ENCODE peak calls at places on chromosome 4, in eight cellular contexts. One of them, this sample, is unnamed.

GRCh38 chr4:160026720-160027119 is 923.8 kb downstream of the RAPGEF2 start:
- DNase-seq in psoas muscle: no peak
- DNase-seq in Caco-2: peak
- DNase-seq in HTR-8/SVneo: no peak
- DNase-seq in occipital lobe: no peak
- DNase-seq in Ammon's horn: no peak
- DNase-seq in activated CD8-positive, alpha-beta memory T cell treated with anti-CD3 and anti-CD28 coated beads for 48 hours: no peak
- DNase-seq in stimulated activated CD8-positive, alpha-beta memory T cell treated with anti-CD3 and anti-CD28 coated beads, Interleukin-2, amount 100 ng/mL, for 48 hours: no peak
- DNase-seq in this sample: no peak

GRCh38 chr4:69836321-69836720 is 23.6 kb downstream of the SULT1E1 start:
- DNase-seq in psoas muscle: no peak
- DNase-seq in Caco-2: no peak
- DNase-seq in HTR-8/SVneo: no peak
- DNase-seq in occipital lobe: no peak
- DNase-seq in Ammon's horn: no peak
- DNase-seq in activated CD8-positive, alpha-beta memory T cell treated with anti-CD3 and anti-CD28 coated beads for 48 hours: no peak
- DNase-seq in stimulated activated CD8-positive, alpha-beta memory T cell treated with anti-CD3 and anti-CD28 coated beads, Interleukin-2, amount 100 ng/mL, for 48 hours: no peak
- DNase-seq in this sample: no peak

GRCh38 chr4:83267121-83267834 is 17.3 kb downstream of the COQ2 start:
- DNase-seq in psoas muscle: peak
- DNase-seq in Caco-2: no peak
- DNase-seq in HTR-8/SVneo: no peak
- DNase-seq in occipital lobe: no peak
- DNase-seq in Ammon's horn: no peak
- DNase-seq in activated CD8-positive, alpha-beta memory T cell treated with anti-CD3 and anti-CD28 coated beads for 48 hours: no peak
- DNase-seq in stimulated activated CD8-positive, alpha-beta memory T cell treated with anti-CD3 and anti-CD28 coated beads, Interleukin-2, amount 100 ng/mL, for 48 hours: no peak
- DNase-seq in this sample: no peak

GRCh38 chr4:25457053-25457715 is 80.1 kb downstream of the ANAPC4 start:
- DNase-seq in psoas muscle: no peak
- DNase-seq in Caco-2: no peak
- DNase-seq in HTR-8/SVneo: peak
- DNase-seq in occipital lobe: no peak
- DNase-seq in Ammon's horn: no peak
- DNase-seq in activated CD8-positive, alpha-beta memory T cell treated with anti-CD3 and anti-CD28 coated beads for 48 hours: no peak
- DNase-seq in stimulated activated CD8-positive, alpha-beta memory T cell treated with anti-CD3 and anti-CD28 coated beads, Interleukin-2, amount 100 ng/mL, for 48 hours: no peak
- DNase-seq in this sample: no peak

GRCh38 chr4:23779839-23780238 is 110.0 kb downstream of the PPARGC1A start:
- DNase-seq in psoas muscle: no peak
- DNase-seq in Caco-2: no peak
- DNase-seq in HTR-8/SVneo: no peak
- DNase-seq in occipital lobe: no peak
- DNase-seq in Ammon's horn: no peak
- DNase-seq in activated CD8-positive, alpha-beta memory T cell treated with anti-CD3 and anti-CD28 coated beads for 48 hours: no peak
- DNase-seq in stimulated activated CD8-positive, alpha-beta memory T cell treated with anti-CD3 and anti-CD28 coated beads, Interleukin-2, amount 100 ng/mL, for 48 hours: no peak
- DNase-seq in this sample: no peak

GRCh38 chr4:177041356-177041755 is 248.6 kb upstream of the VEGFC start:
- DNase-seq in psoas muscle: no peak
- DNase-seq in Caco-2: no peak
- DNase-seq in HTR-8/SVneo: no peak
- DNase-seq in occipital lobe: no peak
- DNase-seq in Ammon's horn: no peak
- DNase-seq in activated CD8-positive, alpha-beta memory T cell treated with anti-CD3 and anti-CD28 coated beads for 48 hours: no peak
- DNase-seq in stimulated activated CD8-positive, alpha-beta memory T cell treated with anti-CD3 and anti-CD28 coated beads, Interleukin-2, amount 100 ng/mL, for 48 hours: no peak
- DNase-seq in this sample: no peak

GRCh38 chr4:184343400-184344177 is 125.9 kb upstream of the ENPP6 start:
- DNase-seq in psoas muscle: peak
- DNase-seq in Caco-2: peak
- DNase-seq in HTR-8/SVneo: peak
- DNase-seq in occipital lobe: peak
- DNase-seq in Ammon's horn: peak
- DNase-seq in activated CD8-positive, alpha-beta memory T cell treated with anti-CD3 and anti-CD28 coated beads for 48 hours: no peak
- DNase-seq in stimulated activated CD8-positive, alpha-beta memory T cell treated with anti-CD3 and anti-CD28 coated beads, Interleukin-2, amount 100 ng/mL, for 48 hours: no peak
- DNase-seq in this sample: peak

GRCh38 chr4:89757154-89757723 is 79.7 kb downstream of the SNCA start:
- DNase-seq in psoas muscle: no peak
- DNase-seq in Caco-2: no peak
- DNase-seq in HTR-8/SVneo: no peak
- DNase-seq in occipital lobe: no peak
- DNase-seq in Ammon's horn: no peak
- DNase-seq in activated CD8-positive, alpha-beta memory T cell treated with anti-CD3 and anti-CD28 coated beads for 48 hours: no peak
- DNase-seq in stimulated activated CD8-positive, alpha-beta memory T cell treated with anti-CD3 and anti-CD28 coated beads, Interleukin-2, amount 100 ng/mL, for 48 hours: no peak
- DNase-seq in this sample: no peak

GRCh38 chr4:67083496-67083895 is 461.8 kb downstream of the CENPC start:
- DNase-seq in psoas muscle: no peak
- DNase-seq in Caco-2: no peak
- DNase-seq in HTR-8/SVneo: no peak
- DNase-seq in occipital lobe: no peak
- DNase-seq in Ammon's horn: peak
- DNase-seq in activated CD8-positive, alpha-beta memory T cell treated with anti-CD3 and anti-CD28 coated beads for 48 hours: no peak
- DNase-seq in stimulated activated CD8-positive, alpha-beta memory T cell treated with anti-CD3 and anti-CD28 coated beads, Interleukin-2, amount 100 ng/mL, for 48 hours: no peak
- DNase-seq in this sample: no peak

GRCh38 chr4:123856689-123857545 is 460.3 kb downstream of the SPRY1 start:
- DNase-seq in psoas muscle: no peak
- DNase-seq in Caco-2: peak
- DNase-seq in HTR-8/SVneo: no peak
- DNase-seq in occipital lobe: no peak
- DNase-seq in Ammon's horn: peak
- DNase-seq in activated CD8-positive, alpha-beta memory T cell treated with anti-CD3 and anti-CD28 coated beads for 48 hours: no peak
- DNase-seq in stimulated activated CD8-positive, alpha-beta memory T cell treated with anti-CD3 and anti-CD28 coated beads, Interleukin-2, amount 100 ng/mL, for 48 hours: no peak
- DNase-seq in this sample: no peak

GRCh38 chr4:74009307-74009706 is 10.8 kb upstream of the CXCL5 start:
- DNase-seq in psoas muscle: no peak
- DNase-seq in Caco-2: no peak
- DNase-seq in HTR-8/SVneo: no peak
- DNase-seq in occipital lobe: no peak
- DNase-seq in Ammon's horn: no peak
- DNase-seq in activated CD8-positive, alpha-beta memory T cell treated with anti-CD3 and anti-CD28 coated beads for 48 hours: no peak
- DNase-seq in stimulated activated CD8-positive, alpha-beta memory T cell treated with anti-CD3 and anti-CD28 coated beads, Interleukin-2, amount 100 ng/mL, for 48 hours: no peak
- DNase-seq in this sample: no peak

GRCh38 chr4:141350122-141350904 is 129.6 kb downstream of the ZNF330 start:
- DNase-seq in psoas muscle: no peak
- DNase-seq in Caco-2: no peak
- DNase-seq in HTR-8/SVneo: peak
- DNase-seq in occipital lobe: no peak
- DNase-seq in Ammon's horn: no peak
- DNase-seq in activated CD8-positive, alpha-beta memory T cell treated with anti-CD3 and anti-CD28 coated beads for 48 hours: no peak
- DNase-seq in stimulated activated CD8-positive, alpha-beta memory T cell treated with anti-CD3 and anti-CD28 coated beads, Interleukin-2, amount 100 ng/mL, for 48 hours: no peak
- DNase-seq in this sample: no peak

GRCh38 chr4:99624141-99624719 is 33.4 kb downstream of the C4orf54 start:
- DNase-seq in psoas muscle: no peak
- DNase-seq in Caco-2: no peak
- DNase-seq in HTR-8/SVneo: no peak
- DNase-seq in occipital lobe: no peak
- DNase-seq in Ammon's horn: no peak
- DNase-seq in activated CD8-positive, alpha-beta memory T cell treated with anti-CD3 and anti-CD28 coated beads for 48 hours: no peak
- DNase-seq in stimulated activated CD8-positive, alpha-beta memory T cell treated with anti-CD3 and anti-CD28 coated beads, Interleukin-2, amount 100 ng/mL, for 48 hours: no peak
- DNase-seq in this sample: no peak

GRCh38 chr4:125346616-125347015 is 31.9 kb downstream of the FAT4 start:
- DNase-seq in psoas muscle: no peak
- DNase-seq in Caco-2: no peak
- DNase-seq in HTR-8/SVneo: no peak
- DNase-seq in occipital lobe: no peak
- DNase-seq in Ammon's horn: no peak
- DNase-seq in activated CD8-positive, alpha-beta memory T cell treated with anti-CD3 and anti-CD28 coated beads for 48 hours: no peak
- DNase-seq in stimulated activated CD8-positive, alpha-beta memory T cell treated with anti-CD3 and anti-CD28 coated beads, Interleukin-2, amount 100 ng/mL, for 48 hours: no peak
- DNase-seq in this sample: no peak

GRCh38 chr4:29970626-29971025 is 749.5 kb upstream of the PCDH7 start:
- DNase-seq in psoas muscle: no peak
- DNase-seq in Caco-2: no peak
- DNase-seq in HTR-8/SVneo: peak
- DNase-seq in occipital lobe: no peak
- DNase-seq in Ammon's horn: no peak
- DNase-seq in activated CD8-positive, alpha-beta memory T cell treated with anti-CD3 and anti-CD28 coated beads for 48 hours: no peak
- DNase-seq in stimulated activated CD8-positive, alpha-beta memory T cell treated with anti-CD3 and anti-CD28 coated beads, Interleukin-2, amount 100 ng/mL, for 48 hours: no peak
- DNase-seq in this sample: no peak

GRCh38 chr4:26215725-26216124 is 105.1 kb upstream of the RBPJ start:
- DNase-seq in psoas muscle: no peak
- DNase-seq in Caco-2: no peak
- DNase-seq in HTR-8/SVneo: no peak
- DNase-seq in occipital lobe: no peak
- DNase-seq in Ammon's horn: no peak
- DNase-seq in activated CD8-positive, alpha-beta memory T cell treated with anti-CD3 and anti-CD28 coated beads for 48 hours: no peak
- DNase-seq in stimulated activated CD8-positive, alpha-beta memory T cell treated with anti-CD3 and anti-CD28 coated beads, Interleukin-2, amount 100 ng/mL, for 48 hours: no peak
- DNase-seq in this sample: no peak

GRCh38 chr4:182465114-182465513 is 221.9 kb downstream of the TENM3 start:
- DNase-seq in psoas muscle: no peak
- DNase-seq in Caco-2: no peak
- DNase-seq in HTR-8/SVneo: no peak
- DNase-seq in occipital lobe: no peak
- DNase-seq in Ammon's horn: no peak
- DNase-seq in activated CD8-positive, alpha-beta memory T cell treated with anti-CD3 and anti-CD28 coated beads for 48 hours: no peak
- DNase-seq in stimulated activated CD8-positive, alpha-beta memory T cell treated with anti-CD3 and anti-CD28 coated beads, Interleukin-2, amount 100 ng/mL, for 48 hours: no peak
- DNase-seq in this sample: no peak

GRCh38 chr4:100493756-100494155 is 24.1 kb downstream of the EMCN start:
- DNase-seq in psoas muscle: no peak
- DNase-seq in Caco-2: no peak
- DNase-seq in HTR-8/SVneo: no peak
- DNase-seq in occipital lobe: no peak
- DNase-seq in Ammon's horn: no peak
- DNase-seq in activated CD8-positive, alpha-beta memory T cell treated with anti-CD3 and anti-CD28 coated beads for 48 hours: no peak
- DNase-seq in stimulated activated CD8-positive, alpha-beta memory T cell treated with anti-CD3 and anti-CD28 coated beads, Interleukin-2, amount 100 ng/mL, for 48 hours: no peak
- DNase-seq in this sample: no peak

GRCh38 chr4:141375855-141376254 is 155.2 kb downstream of the ZNF330 start:
- DNase-seq in psoas muscle: no peak
- DNase-seq in Caco-2: no peak
- DNase-seq in HTR-8/SVneo: peak
- DNase-seq in occipital lobe: no peak
- DNase-seq in Ammon's horn: no peak
- DNase-seq in activated CD8-positive, alpha-beta memory T cell treated with anti-CD3 and anti-CD28 coated beads for 48 hours: no peak
- DNase-seq in stimulated activated CD8-positive, alpha-beta memory T cell treated with anti-CD3 and anti-CD28 coated beads, Interleukin-2, amount 100 ng/mL, for 48 hours: no peak
- DNase-seq in this sample: no peak

GRCh38 chr4:153950100-153950979 is 161.5 kb upstream of the SFRP2 start:
- DNase-seq in psoas muscle: no peak
- DNase-seq in Caco-2: no peak
- DNase-seq in HTR-8/SVneo: no peak
- DNase-seq in occipital lobe: no peak
- DNase-seq in Ammon's horn: no peak
- DNase-seq in activated CD8-positive, alpha-beta memory T cell treated with anti-CD3 and anti-CD28 coated beads for 48 hours: no peak
- DNase-seq in stimulated activated CD8-positive, alpha-beta memory T cell treated with anti-CD3 and anti-CD28 coated beads, Interleukin-2, amount 100 ng/mL, for 48 hours: no peak
- DNase-seq in this sample: no peak

GRCh38 chr4:172270421-172270820 is 457.2 kb downstream of the GALNTL6 start:
- DNase-seq in psoas muscle: no peak
- DNase-seq in Caco-2: no peak
- DNase-seq in HTR-8/SVneo: no peak
- DNase-seq in occipital lobe: no peak
- DNase-seq in Ammon's horn: no peak
- DNase-seq in activated CD8-positive, alpha-beta memory T cell treated with anti-CD3 and anti-CD28 coated beads for 48 hours: no peak
- DNase-seq in stimulated activated CD8-positive, alpha-beta memory T cell treated with anti-CD3 and anti-CD28 coated beads, Interleukin-2, amount 100 ng/mL, for 48 hours: no peak
- DNase-seq in this sample: no peak

GRCh38 chr4:95080969-95081368 is 323.2 kb downstream of the BMPR1B start:
- DNase-seq in psoas muscle: no peak
- DNase-seq in Caco-2: no peak
- DNase-seq in HTR-8/SVneo: no peak
- DNase-seq in occipital lobe: no peak
- DNase-seq in Ammon's horn: no peak
- DNase-seq in activated CD8-positive, alpha-beta memory T cell treated with anti-CD3 and anti-CD28 coated beads for 48 hours: no peak
- DNase-seq in stimulated activated CD8-positive, alpha-beta memory T cell treated with anti-CD3 and anti-CD28 coated beads, Interleukin-2, amount 100 ng/mL, for 48 hours: no peak
- DNase-seq in this sample: no peak

This sample was measured in amygdala.